ENCODE peak calls at places on chromosomes 6 and 20, in four cellular contexts. C is mesenchymal stem cell, Q is foreskin fibroblast, X is lower lobe of right lung. R is an unnamed sample.

GRCh38 chr6:162165479-162165878 is 562.1 kb downstream of the PRKN start:
- DNase-seq in C (no peak), Q (no peak), X (no peak), R (no peak)

GRCh38 chr6:45880139-45880538 is 135.5 kb downstream of the CLIC5 start:
- DNase-seq in C (peak; percentile 24), Q (peak; percentile 44), X (no peak), R (peak; percentile 18)

GRCh38 chr6:32086661-32087573 is 22.2 kb downstream of the TNXB start:
- DNase-seq in C (peak; percentile 93), Q (peak; percentile 84), X (no peak), R (peak; percentile 78)

GRCh38 chr20:44936510-44936909 is 23.7 kb downstream of the TOMM34 start:
- DNase-seq in C (no peak), Q (no peak), X (no peak), R (no peak)

GRCh38 chr20:31446084-31446819 is 5.8 kb downstream of the DEFB123 start:
- DNase-seq in C (no peak), Q (no peak), X (no peak), R (no peak)

GRCh38 chr6:7042056-7042653 is 65.6 kb upstream of the RREB1 start:
- DNase-seq in C (peak; percentile 34), Q (peak; percentile 29), X (peak; percentile 53), R (no peak)

GRCh38 chr6:71419954-71420692 is 131.5 kb downstream of the OGFRL1 start:
- DNase-seq in C (peak; percentile 65), Q (peak; percentile 81), X (peak; percentile 70), R (peak; percentile 54)

GRCh38 chr20:17557675-17558006 is 12.2 kb upstream of the DSTN start:
- DNase-seq in C (peak; percentile 92), Q (peak; percentile 89), X (no peak), R (peak; percentile 84)

GRCh38 chr6:111471958-111472357 is 11.1 kb downstream of the REV3L start:
- DNase-seq in C (no peak), Q (no peak), X (no peak), R (no peak)

GRCh38 chr6:24949020-24949569 is 13.3 kb upstream of the RIPOR2 start:
- DNase-seq in C (no peak), Q (no peak), X (no peak), R (no peak)

GRCh38 chr6:73028124-73028766 is 197.1 kb downstream of the KHDC1L start:
- DNase-seq in C (no peak), Q (no peak), X (no peak), R (no peak)

GRCh38 chr6:108174371-108175175 is 8.8 kb downstream of the NR2E1 start:
- DNase-seq in C (peak; percentile 56), Q (peak; percentile 65), X (no peak), R (peak; percentile 30)

GRCh38 chr6:66508433-66508832 is 801.4 kb upstream of the EYS start:
- DNase-seq in C (peak; percentile 69), Q (peak; percentile 72), X (no peak), R (peak; percentile 0)

GRCh38 chr20:63176448-63177133 is 39.3 kb downstream of the YTHDF1 start:
- DNase-seq in C (peak; percentile 10), Q (no peak), X (no peak), R (no peak)

GRCh38 chr20:32263398-32263954 is 14.0 kb upstream of the KIF3B start:
- DNase-seq in C (no peak), Q (no peak), X (no peak), R (no peak)

GRCh38 chr6:84643778-84644177 is 120.6 kb downstream of the TBX18 start:
- DNase-seq in C (no peak), Q (no peak), X (no peak), R (peak; percentile 34)

GRCh38 chr6:36082318-36082717 is 48.0 kb upstream of the MAPK13 start:
- DNase-seq in C (no peak), Q (no peak), X (no peak), R (no peak)

GRCh38 chr6:81561071-81561564 is 191.4 kb downstream of the TENT5A start:
- DNase-seq in C (no peak), Q (no peak), X (no peak), R (peak; percentile 39)

GRCh38 chr20:37537505-37537904 is 9.8 kb upstream of the BLCAP start:
- DNase-seq in C (no peak), Q (no peak), X (no peak), R (no peak)

GRCh38 chr6:5518936-5519491 is 257.7 kb downstream of the FARS2 start:
- DNase-seq in C (peak; percentile 58), Q (no peak), X (no peak), R (no peak)

GRCh38 chr20:63773571-63774347 is 34.2 kb downstream of the SLC2A4RG start:
- DNase-seq in C (no peak), Q (no peak), X (peak; percentile 38), R (no peak)

GRCh38 chr6:117506180-117506835 is 23.8 kb downstream of the DCBLD1 start:
- DNase-seq in C (no peak), Q (peak; percentile 67), X (no peak), R (peak; percentile 62)

GRCh38 chr6:9173229-9173628 is 737.9 kb upstream of the SLC35B3 start:
- DNase-seq in C (no peak), Q (no peak), X (no peak), R (no peak)

GRCh38 chr6:34926655-34927054 is 37.6 kb downstream of the ANKS1A start:
- DNase-seq in C (peak; percentile 16), Q (peak; percentile 61), X (no peak), R (no peak)

GRCh38 chr20:32359633-32360332 is 1.7 kb downstream of the ASXL1 start:
- DNase-seq in C (peak; percentile 59), Q (peak; percentile 37), X (no peak), R (peak; percentile 31)

GRCh38 chr6:31718294-31718693 is 3.1 kb downstream of the LY6G6D start:
- DNase-seq in C (no peak), Q (no peak), X (peak; percentile 48), R (no peak)

GRCh38 chr20:50484271-50484976 is 25.8 kb upstream of the PTPN1 start:
- DNase-seq in C (no peak), Q (no peak), X (no peak), R (no peak)

GRCh38 chr6:156828280-156828703 is 51.1 kb downstream of the ARID1B start:
- DNase-seq in C (peak; percentile 92), Q (peak; percentile 92), X (no peak), R (peak; percentile 88)

GRCh38 chr20:24382775-24383174 is 86.7 kb upstream of the SYNDIG1 start:
- DNase-seq in C (no peak), Q (no peak), X (no peak), R (no peak)

DNA sequence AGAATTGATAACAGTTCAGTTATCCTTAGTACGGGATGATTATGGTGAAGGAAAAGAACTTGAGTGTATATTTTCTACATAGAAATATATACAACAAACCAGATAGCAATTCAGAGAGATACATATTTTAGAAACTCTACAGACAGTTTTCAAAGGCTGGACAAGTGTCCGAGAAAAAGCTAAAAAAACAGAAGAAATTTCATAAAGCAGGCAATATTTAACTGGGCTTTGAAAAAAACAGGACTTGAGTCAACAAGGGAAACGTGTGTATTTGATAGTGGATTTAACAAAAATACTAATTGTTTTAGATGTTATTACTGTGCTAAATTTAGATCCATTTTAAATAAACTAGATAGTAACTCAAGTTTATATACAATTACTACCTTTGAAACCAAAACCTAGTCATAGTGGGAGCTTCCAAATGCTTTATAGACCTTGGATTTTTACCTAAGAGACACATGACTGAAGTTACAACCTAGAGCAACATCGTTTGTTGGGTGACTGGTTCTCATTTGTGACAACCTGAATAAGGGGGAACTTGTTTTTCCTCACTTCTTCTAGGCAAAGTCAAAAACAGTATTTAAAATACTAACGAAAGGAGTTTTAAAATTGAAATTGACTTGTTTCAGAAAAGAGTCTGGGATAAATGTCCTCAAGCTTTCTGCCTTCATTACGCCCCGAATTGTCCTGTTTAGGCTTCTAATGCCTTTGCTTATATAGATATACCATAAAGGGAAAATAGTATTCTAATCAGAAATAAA is 116.7 kb upstream of the PRSS16 start:
- DNase-seq in C (no peak), Q (peak; percentile 9), X (no peak), R (no peak)
- H3K4me3 ChIP-seq in C (peak overlapping the region; percentile 88), Q (peak overlapping the region; percentile 56), X (peak overlapping the region; percentile 56), R (peak overlapping the region; percentile 76)

GRCh38 chr6:143180860-143181259 is 120.2 kb downstream of the AIG1 start:
- DNase-seq in C (no peak), Q (peak; percentile 51), X (no peak), R (no peak)
- H3K4me3 ChIP-seq in C (no peak overlapping the region), Q (no peak overlapping the region), X (no peak overlapping the region), R (no peak overlapping the region)

GRCh38 chr6:138569554-138569953 is 70.3 kb upstream of the NHSL1 start:
- DNase-seq in C (no peak), Q (no peak), X (no peak), R (no peak)
- H3K4me3 ChIP-seq in C (no peak overlapping the region), Q (no peak overlapping the region), X (peak overlapping the region; percentile 44), R (no peak overlapping the region)

DNA sequence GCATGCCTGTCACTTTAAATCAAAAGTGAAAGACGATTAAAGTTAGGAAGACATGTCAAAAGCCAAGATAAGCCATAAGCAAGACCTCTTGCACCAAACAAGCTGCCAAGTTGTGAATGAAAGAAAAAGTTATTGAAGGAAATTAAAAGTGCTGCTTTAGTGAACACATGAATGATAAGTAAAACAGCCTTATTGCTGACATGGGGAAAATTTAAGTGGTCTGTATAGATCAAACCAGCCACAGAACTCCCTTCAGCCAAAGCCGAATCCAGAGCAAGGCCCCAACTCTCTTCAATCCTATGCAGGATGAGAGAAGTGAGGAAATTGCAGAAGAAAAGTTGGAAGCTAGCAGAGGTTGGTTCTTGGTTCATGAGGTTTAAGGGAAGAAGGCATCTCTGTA is 9.3 kb upstream of the RIPK1 start:
- DNase-seq in C (no peak), Q (no peak), X (no peak), R (no peak)
- H3K4me3 ChIP-seq in C (no peak overlapping the region), Q (no peak overlapping the region), X (no peak overlapping the region), R (no peak overlapping the region)

GRCh38 chr20:41604002-41604401 is 14.2 kb downstream of the CHD6 start:
- DNase-seq in C (no peak), Q (no peak), X (no peak), R (no peak)

GRCh38 chr20:41599699-41600104 is 18.5 kb downstream of the CHD6 start:
- DNase-seq in C (no peak), Q (no peak), X (no peak), R (no peak)

GRCh38 chr20:41600926-41601631 is 17.1 kb downstream of the CHD6 start:
- DNase-seq in C (no peak), Q (no peak), X (no peak), R (no peak)

GRCh38 chr20:41598719-41599118 is 19.5 kb downstream of the CHD6 start:
- DNase-seq in C (no peak), Q (no peak), X (no peak), R (no peak)

DNA sequence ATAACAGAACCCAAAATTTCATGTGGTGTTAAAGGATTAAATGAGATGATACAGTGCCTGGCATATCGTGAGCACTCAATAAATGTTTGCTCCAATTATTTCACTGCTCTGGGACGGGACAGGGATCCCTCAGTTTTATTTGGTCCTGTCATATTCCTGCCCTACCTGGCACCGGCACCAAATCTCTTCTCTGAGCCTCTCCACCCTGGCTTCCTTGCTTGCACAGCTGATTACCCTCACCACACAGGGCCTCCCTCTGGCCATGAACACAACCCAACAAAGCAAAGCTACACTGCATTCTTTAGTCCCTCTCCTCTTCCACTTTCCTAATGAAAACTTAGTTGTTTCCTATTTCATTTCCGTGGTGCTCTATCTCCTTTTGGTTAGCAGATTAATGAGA is 16.4 kb downstream of the CHD6 start:
- DNase-seq in C (no peak), Q (no peak), X (no peak), R (no peak)
- H3K4me3 ChIP-seq in C (no peak overlapping the region), Q (no peak overlapping the region), X (no peak overlapping the region), R (no peak overlapping the region)

GRCh38 chr20:57711311-57711712 is 1.5 kb upstream of the PMEPA1 start:
- DNase-seq in C (no peak), Q (no peak), X (no peak), R (no peak)
- H3K4me3 ChIP-seq in C (no peak overlapping the region), Q (no peak overlapping the region), X (no peak overlapping the region), R (no peak overlapping the region)

R was measured in fibroblast of villous mesenchyme.